ENCODE peak calls at places on chromosomes 11 and 22, in eight cellular contexts. H is HCT116, Z is Panc1, Q is K562, V is GM23338, T is upper lobe of left lung, C is HepG2, O is GM12878. N is an unnamed sample.

GRCh38 chr11:77149716-77150392 is 21.8 kb downstream of the MYO7A start:
- ATAC-seq in H (no peak), Q (no peak), Z (no peak), C (no peak), O (no peak), T (no peak), V (peak; percentile 3), N (no peak)

GRCh38 chr11:20011294-20011951 is 148.9 kb downstream of the DBX1 start:
- ATAC-seq in Q (no peak), O (peak; percentile 50), V (no peak), H (no peak), T (no peak), Z (no peak), C (peak; percentile 73), N (no peak)

GRCh38 chr11:86816251-86816726 is 15.9 kb downstream of the PRSS23 start:
- ATAC-seq in T (no peak), O (no peak), V (no peak), C (no peak), Z (no peak), Q (no peak), H (no peak), N (no peak)

GRCh38 chr11:45864041-45864440 is 16.8 kb downstream of the CRY2 start:
- ATAC-seq in V (no peak), H (no peak), C (no peak), Z (no peak), O (no peak), Q (no peak), T (no peak), N (no peak)

GRCh38 chr11:94638278-94638901 is 71.2 kb downstream of the PIWIL4 start:
- ATAC-seq in V (no peak), Q (no peak), H (no peak), T (peak; percentile 54), Z (peak; percentile 13), O (no peak), C (no peak), N (no peak)

GRCh38 chr11:59767212-59767611 is 12.0 kb downstream of the STX3 start:
- ATAC-seq in O (no peak), C (no peak), V (no peak), H (no peak), Z (no peak), Q (peak; percentile 43), T (no peak), N (no peak)

GRCh38 chr11:68150029-68150428 is 28.8 kb upstream of the CHKA start:
- ATAC-seq in Q (peak; percentile 81), H (no peak), T (peak; percentile 24), C (no peak), V (peak; percentile 41), Z (peak; percentile 54), O (no peak), N (no peak)

GRCh38 chr11:46537121-46537520 is 56.7 kb downstream of the AMBRA1 start:
- ATAC-seq in Z (no peak), V (peak; percentile 63), C (peak; percentile 52), O (peak; percentile 47), T (no peak), Q (peak; percentile 30), H (peak; percentile 44), N (no peak)

GRCh38 chr22:19840059-19840458 is 14.6 kb downstream of the GNB1L start:
- ATAC-seq in Q (no peak), O (no peak), H (no peak), V (no peak), T (no peak), C (peak; percentile 21), Z (no peak), N (no peak)

GRCh38 chr11:47035108-47035507 is 98.5 kb downstream of the CSTPP1 start:
- ATAC-seq in Q (no peak), V (no peak), Z (no peak), T (no peak), C (no peak), H (no peak), O (no peak), N (no peak)

DNA sequence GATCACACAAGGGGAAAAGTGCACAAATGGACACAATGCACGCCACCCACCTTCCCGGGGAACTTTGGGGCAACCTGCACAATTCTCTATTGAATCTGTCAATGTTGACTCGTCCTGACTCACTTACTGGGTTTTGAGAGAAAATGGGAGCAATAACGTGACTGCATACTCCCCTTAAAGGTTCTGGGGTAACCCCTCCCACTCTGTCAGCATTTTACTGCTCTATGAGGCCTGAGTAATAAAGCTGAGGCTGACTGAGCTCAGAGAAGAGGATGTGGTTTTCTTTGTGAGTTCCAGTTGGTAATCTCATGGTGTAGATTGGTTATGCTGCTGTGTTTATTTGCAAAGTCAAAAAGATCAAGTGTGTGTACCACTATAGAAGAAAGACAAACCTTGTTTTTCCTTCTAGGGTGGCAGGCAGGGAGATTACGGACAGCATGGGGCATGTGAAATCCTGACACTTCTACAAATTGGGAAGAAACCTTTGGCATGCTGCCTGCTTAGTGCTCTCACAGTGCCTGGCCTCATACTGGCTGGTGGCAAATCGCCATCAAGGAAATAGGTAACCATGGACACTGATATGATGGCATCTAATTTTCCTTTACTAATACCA is 16.1 kb upstream of the APOA1 start:
- ATAC-seq in Q (peak; percentile 60), C (no peak), T (peak; percentile 69), V (no peak), H (peak; percentile 74), O (peak; percentile 98), Z (peak; percentile 78), N (no peak)
- H3K27ac ChIP-seq in Q (no peak overlapping the region), C (no peak overlapping the region), T (peak overlapping the region; percentile 10), V (no peak overlapping the region), H (no peak overlapping the region), O (peak overlapping the region; percentile 83), Z (no peak overlapping the region), N (no peak overlapping the region)

DNA sequence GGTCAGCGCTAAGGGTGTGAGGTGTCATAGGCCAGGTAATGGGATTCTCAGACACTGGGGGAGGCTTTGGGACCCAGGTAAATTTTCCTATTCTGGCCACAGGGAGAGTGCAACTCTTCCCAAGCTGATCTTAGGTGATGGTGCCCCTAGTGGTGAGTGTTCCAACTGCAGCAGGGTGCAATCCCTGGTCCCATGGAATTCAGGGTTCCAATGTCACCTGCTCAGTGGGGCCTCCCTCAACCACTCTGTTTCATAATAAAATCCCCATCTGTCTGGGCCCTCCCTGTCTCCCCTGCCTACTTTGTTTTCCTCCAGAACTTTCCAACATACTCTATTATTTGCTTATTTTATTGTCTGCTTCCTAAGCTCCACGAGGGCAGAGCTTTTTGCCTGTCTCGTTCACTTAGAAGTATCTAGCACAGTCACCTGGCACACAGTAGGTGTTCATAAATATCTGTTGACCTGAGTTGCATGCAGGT is 2.9 kb upstream of the SGSM1 start:
- ATAC-seq in O (peak; percentile 68), Z (peak; percentile 64), T (peak; percentile 52), V (peak; percentile 79), Q (peak; percentile 66), C (peak; percentile 69), H (peak; percentile 63), N (no peak)
- TF ChIP-seq POLR2AphosphoS5 in O (no peak), Z (no peak), T (no peak), V (no peak), Q (no peak), C (no peak), H (no peak), N (no peak)

DNA sequence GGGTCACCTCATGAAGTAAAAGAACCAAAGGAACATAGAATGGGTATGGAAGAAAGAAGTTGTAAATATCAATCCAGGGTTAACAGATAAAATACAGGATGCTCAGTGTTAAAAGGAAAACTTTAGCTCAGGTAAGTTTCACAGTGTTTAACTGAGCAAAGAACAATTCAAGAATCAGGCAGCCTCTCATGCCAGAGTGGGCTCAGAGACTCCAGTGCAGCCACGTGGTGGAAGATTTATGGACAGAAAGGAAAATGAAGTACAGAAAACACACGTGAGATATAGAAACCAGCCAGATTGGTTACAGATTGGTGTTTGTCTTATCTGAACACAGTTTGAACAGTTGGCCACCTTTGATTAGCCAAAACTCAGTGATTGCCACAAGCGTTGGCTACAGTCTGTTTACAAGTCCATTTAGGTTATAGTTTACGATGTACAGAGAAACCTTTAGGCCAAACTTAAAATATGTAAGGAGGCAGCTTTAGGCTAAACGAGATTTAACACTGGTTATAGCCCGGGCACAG is 9.1 kb downstream of the AP5B1 start:
- ATAC-seq in T (no peak), Q (no peak), C (no peak), O (no peak), H (no peak), Z (no peak), V (no peak), N (no peak)
- H3K27ac ChIP-seq in T (no peak overlapping the region), Q (no peak overlapping the region), C (no peak overlapping the region), O (no peak overlapping the region), H (no peak overlapping the region), Z (no peak overlapping the region), V (no peak overlapping the region), N (no peak overlapping the region)

GRCh38 chr11:123584737-123585136 is 69.7 kb downstream of the SCN3B start:
- ATAC-seq in T (no peak), H (no peak), Q (no peak), V (no peak), O (no peak), C (no peak), Z (no peak), N (no peak)

GRCh38 chr11:123584186-123584585 is 70.2 kb downstream of the SCN3B start:
- ATAC-seq in Q (no peak), O (no peak), Z (no peak), V (no peak), C (no peak), T (no peak), H (no peak), N (no peak)

GRCh38 chr11:123585206-123585605 is 69.2 kb downstream of the SCN3B start:
- ATAC-seq in T (no peak), Q (no peak), V (no peak), C (no peak), Z (peak; percentile 25), O (no peak), H (no peak), N (no peak)

GRCh38 chr11:123581651-123582399 is 72.6 kb downstream of the SCN3B start:
- ATAC-seq in Z (no peak), H (no peak), C (no peak), T (no peak), O (no peak), V (no peak), Q (no peak), N (no peak)

GRCh38 chr11:123582992-123583504 is 71.4 kb downstream of the SCN3B start:
- ATAC-seq in C (no peak), H (no peak), V (no peak), Q (no peak), T (no peak), O (no peak), Z (no peak), N (no peak)
- TF ChIP-seq POLR2AphosphoS5 in C (no peak), H (no peak), V (no peak), Q (no peak), T (no peak), O (no peak), Z (no peak), N (no peak)

DNA sequence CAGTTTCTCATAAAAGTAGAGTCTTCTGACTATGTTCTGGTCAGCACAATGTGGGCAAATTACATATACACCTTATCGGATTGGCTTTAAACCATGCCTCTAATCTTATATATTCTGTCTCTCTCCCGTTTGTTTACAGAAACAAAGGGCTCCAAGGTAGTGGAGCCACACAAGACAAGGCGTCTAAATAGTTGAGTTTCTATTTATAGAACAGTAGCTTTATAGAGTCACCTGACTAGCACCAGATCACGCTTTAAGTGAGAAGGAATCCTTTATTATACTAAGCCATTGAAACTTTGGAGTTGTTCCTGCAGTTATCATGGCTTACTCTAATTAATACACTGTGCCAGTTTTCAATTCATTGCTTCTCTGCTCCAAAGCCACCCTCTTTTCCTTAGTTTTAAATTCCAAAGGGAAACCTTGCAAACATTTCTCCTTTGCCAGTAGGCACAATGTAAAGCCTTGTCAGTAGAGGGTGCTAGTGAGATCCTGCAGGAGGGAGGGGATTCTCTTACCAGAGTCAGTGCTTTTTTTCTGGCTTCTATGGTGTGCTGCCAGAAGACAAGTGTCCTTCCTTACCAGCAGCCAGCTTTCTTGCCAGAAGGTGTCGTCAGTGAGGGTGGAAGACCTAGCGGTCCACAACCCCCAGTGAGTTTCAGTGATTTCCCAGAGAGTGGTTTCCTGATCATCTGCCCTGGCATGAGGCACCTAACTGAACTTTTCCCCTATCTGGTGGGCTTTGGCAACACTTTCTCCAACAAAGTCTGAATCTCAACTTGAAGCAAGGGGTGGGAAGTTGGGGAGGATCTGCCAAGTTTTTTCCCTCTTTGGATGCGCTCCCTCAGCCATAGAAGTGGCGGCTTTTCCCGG is 71.7 kb downstream of the RAB38 start:
- ATAC-seq in O (peak; percentile 96), T (peak; percentile 80), V (peak; percentile 99), Q (peak; percentile 99), Z (peak; percentile 91), H (peak; percentile 98), C (peak; percentile 90), N (no peak)
- H3K27ac ChIP-seq in O (no peak overlapping the region), T (peak overlapping the region; percentile 31), V (no peak overlapping the region), Q (no peak overlapping the region), Z (no peak overlapping the region), H (no peak overlapping the region), C (no peak overlapping the region), N (no peak overlapping the region)